ENCODE peak calls at places on chromosomes 5 and 9, in five cellular contexts. O is neural crest cell, F is foreskin fibroblast, A is EL, D is prostate gland. T is an unnamed sample.

GRCh38 chr5:89668821-89669220 is 740.7 kb downstream of the CETN3 start:
- DNase-seq in O (no peak), F (no peak), A (no peak), D (no peak), T (peak; percentile 29)

GRCh38 chr5:140207250-140207954 is 32.4 kb downstream of the CYSTM1 start:
- DNase-seq in O (no peak), F (no peak), A (no peak), D (no peak), T (no peak)

GRCh38 chr9:3751125-3751758 is 225.4 kb upstream of the RFX3 start:
- DNase-seq in F (peak; percentile 61), O (no peak), A (peak; percentile 56), D (peak; percentile 16), T (peak; percentile 65)

GRCh38 chr9:135580664-135581380 is 19.3 kb downstream of the PAEP start:
- DNase-seq in O (no peak), D (no peak), A (no peak), F (no peak), T (no peak)

GRCh38 chr9:116998305-116998704 is 311.2 kb downstream of the TRIM32 start:
- DNase-seq in F (peak; percentile 2), A (peak; percentile 18), D (no peak), O (peak; percentile 8), T (peak; percentile 23)

GRCh38 chr9:99011161-99011709 is 67.5 kb downstream of the COL15A1 start:
- DNase-seq in A (peak; percentile 32), F (no peak), O (no peak), D (no peak), T (peak; percentile 51)

GRCh38 chr5:169670769-169671525 is 33.9 kb downstream of the DOCK2 start:
- DNase-seq in D (no peak), A (no peak), O (no peak), F (no peak), T (no peak)

GRCh38 chr9:126723807-126724172 is 81.0 kb upstream of the ZBTB43 start:
- DNase-seq in D (no peak), F (peak; percentile 17), O (no peak), A (peak; percentile 14), T (no peak)

GRCh38 chr5:21919417-21920022 is 933.6 kb downstream of the CDH12 start:
- DNase-seq in O (peak; percentile 27), F (peak; percentile 2), D (no peak), A (no peak), T (peak; percentile 65)

GRCh38 chr5:135651156-135651555 is 72.4 kb upstream of the CXCL14 start:
- DNase-seq in A (peak; percentile 31), D (no peak), F (peak; percentile 9), O (no peak), T (peak; percentile 16)

GRCh38 chr5:90628492-90628891 is 69.9 kb downstream of the ADGRV1 start:
- DNase-seq in O (no peak), F (no peak), A (no peak), D (no peak), T (no peak)

GRCh38 chr5:16800477-16800876 is 135.6 kb downstream of the MYO10 start:
- DNase-seq in A (no peak), F (no peak), O (no peak), D (no peak), T (no peak)

GRCh38 chr9:134339183-134339806 is 13.0 kb downstream of the RXRA start:
- DNase-seq in O (no peak), F (peak; percentile 55), A (no peak), D (no peak), T (peak; percentile 46)

GRCh38 chr5:125134216-125135081 is 388.0 kb upstream of the ZNF608 start:
- DNase-seq in O (no peak), F (peak; percentile 88), D (no peak), A (peak; percentile 93), T (peak; percentile 84)

GRCh38 chr9:27339661-27340295 is 42.8 kb upstream of the EQTN start:
- DNase-seq in F (no peak), D (no peak), A (no peak), O (no peak), T (no peak)

GRCh38 chr5:120465281-120465961 is 1.3 kb downstream of the PRR16 start:
- DNase-seq in O (peak; percentile 18), D (peak; percentile 51), A (peak; percentile 82), F (peak; percentile 88), T (peak; percentile 87)

GRCh38 chr5:123364443-123364842 is 58.8 kb downstream of the CEP120 start:
- DNase-seq in D (no peak), F (no peak), O (no peak), A (no peak), T (no peak)

GRCh38 chr5:68950111-68950510 is 143.7 kb upstream of the SLC30A5 start:
- DNase-seq in O (no peak), A (no peak), F (no peak), D (peak; percentile 80), T (no peak)

GRCh38 chr9:89555426-89556375 is 49.1 kb upstream of the GADD45G start:
- DNase-seq in D (no peak), O (no peak), F (no peak), A (no peak), T (no peak)

GRCh38 chr5:38783011-38783551 is 62.7 kb upstream of the OSMR start:
- DNase-seq in D (peak; percentile 68), O (no peak), A (peak; percentile 94), F (peak; percentile 95), T (peak; percentile 91)

GRCh38 chr9:131982683-131983239 is 96.9 kb downstream of the MED27 start:
- DNase-seq in F (peak; percentile 33), O (no peak), D (no peak), A (peak; percentile 21), T (peak; percentile 60)

GRCh38 chr9:68775003-68775730 is 70.1 kb downstream of the PIP5K1B start:
- DNase-seq in F (peak; percentile 65), D (no peak), O (no peak), A (peak; percentile 30), T (peak; percentile 67)

GRCh38 chr9:114227288-114228033 is 72.1 kb downstream of the COL27A1 start:
- DNase-seq in D (no peak), F (no peak), A (no peak), O (peak; percentile 24), T (no peak)

GRCh38 chr5:65482280-65482726 is 583 bp upstream of the ADAMTS6 start:
- DNase-seq in O (no peak), D (no peak), F (peak; percentile 72), A (peak; percentile 55), T (peak; percentile 64)

GRCh38 chr9:20640331-20641187 is 18.3 kb upstream of the MLLT3 start:
- DNase-seq in D (peak; percentile 37), F (peak; percentile 67), O (no peak), A (peak; percentile 46), T (peak; percentile 70)

GRCh38 chr5:158725223-158725825 is 374.4 kb downstream of the EBF1 start:
- DNase-seq in D (no peak), A (no peak), O (no peak), F (peak; percentile 56), T (peak; percentile 21)

GRCh38 chr9:125003332-125003731 is 62.4 kb upstream of the GOLGA1 start:
- DNase-seq in A (no peak), O (no peak), F (no peak), D (no peak), T (no peak)

GRCh38 chr5:151213803-151214613 is 9.9 kb downstream of the CCDC69 start:
- DNase-seq in D (no peak), A (peak; percentile 35), O (no peak), F (peak; percentile 25), T (peak; percentile 28)

GRCh38 chr9:13144176-13144820 is 135.2 kb downstream of the MPDZ start:
- DNase-seq in D (no peak), F (no peak), O (no peak), A (no peak), T (no peak)

GRCh38 chr5:173331287-173331686 is 3.1 kb upstream of the STC2 start:
- DNase-seq in F (no peak), D (no peak), O (no peak), A (no peak), T (no peak)

GRCh38 chr9:29241320-29241719 is 1668.0 kb upstream of the C9orf72 start:
- DNase-seq in D (no peak), F (no peak), A (no peak), O (no peak), T (no peak)

GRCh38 chr5:117590944-117591343 is 1016.3 kb upstream of the SEMA6A start:
- DNase-seq in A (peak; percentile 21), F (peak; percentile 10), D (no peak), O (no peak), T (no peak)

GRCh38 chr9:87711857-87712800 is 13.8 kb upstream of the CTSL start:
- DNase-seq in O (no peak), F (peak; percentile 98), A (peak; percentile 90), D (no peak), T (peak; percentile 97)

GRCh38 chr5:1707467-1707866 is 92.2 kb downstream of the MRPL36 start:
- DNase-seq in O (no peak), F (no peak), D (no peak), A (no peak), T (no peak)

GRCh38 chr5:138461343-138462125 is 3.7 kb upstream of the EGR1 start:
- DNase-seq in A (peak; percentile 88), F (peak; percentile 83), O (no peak), D (no peak), T (peak; percentile 91)

GRCh38 chr5:156356238-156356637 is 29.3 kb downstream of the SGCD start:
- DNase-seq in A (no peak), F (peak; percentile 88), O (no peak), D (no peak), T (peak; percentile 58)

GRCh38 chr5:170151105-170151831 is 45.6 kb downstream of the FOXI1 start:
- DNase-seq in O (no peak), A (peak; percentile 94), D (peak; percentile 78), F (peak; percentile 51), T (peak; percentile 84)

GRCh38 chr5:302951-303350 is 18.6 kb upstream of the AHRR start:
- DNase-seq in O (no peak), A (no peak), D (no peak), F (no peak), T (no peak)

GRCh38 chr9:19788614-19789271 is at the start of gene SLC24A2:
- DNase-seq in O (peak; percentile 28), D (no peak), A (no peak), F (no peak), T (no peak)

GRCh38 chr9:16637218-16637617 is 233.3 kb downstream of the BNC2 start:
- DNase-seq in A (no peak), F (no peak), D (peak; percentile 42), O (no peak), T (no peak)